ENCODE peak calls at places on chromosomes 2 and 18, in four cellular contexts. Y, X, K and M are unnamed samples.

GRCh38 chr2:158777077-158777476 is 18.0 kb upstream of the DAPL1 start:
- DNase-seq in Y (no peak), X (no peak), K (no peak), M (no peak)

GRCh38 chr18:44536041-44536440 is 144.6 kb upstream of the SETBP1 start:
- DNase-seq in X (peak), Y (no peak), K (no peak), M (no peak)

GRCh38 chr2:5696351-5696740 is 4.2 kb downstream of the SOX11 start:
- DNase-seq in K (no peak), Y (no peak), X (no peak), M (no peak)

GRCh38 chr18:6878881-6879280 is 149.4 kb downstream of the ARHGAP28 start:
- DNase-seq in K (no peak), X (no peak), Y (no peak), M (no peak)

GRCh38 chr2:16136461-16137035 is 196.2 kb downstream of the MYCN start:
- DNase-seq in K (no peak), X (no peak), Y (no peak), M (no peak)

GRCh38 chr2:39483530-39483929 is 46.4 kb upstream of the MAP4K3 start:
- DNase-seq in Y (no peak), K (no peak), X (no peak), M (no peak)

GRCh38 chr2:119304852-119305251 is 61.8 kb downstream of the C2orf76 start:
- DNase-seq in K (no peak), Y (no peak), X (no peak), M (no peak)

GRCh38 chr2:149991576-149991975 is 404.0 kb upstream of the MMADHC start:
- DNase-seq in Y (no peak), K (peak), X (no peak), M (no peak)

GRCh38 chr2:237540223-237540775 is 26.1 kb upstream of the PRLH start:
- DNase-seq in X (no peak), K (no peak), Y (no peak), M (no peak)

GRCh38 chr2:162090109-162090508 is 16.1 kb upstream of the DPP4 start:
- DNase-seq in X (no peak), Y (no peak), K (no peak), M (no peak)

GRCh38 chr2:113175736-113176695 is 2.2 kb downstream of the PSD4 start:
- DNase-seq in Y (no peak), X (no peak), K (no peak), M (peak)

GRCh38 chr18:33556846-33557245 is 21.2 kb upstream of the ASXL3 start:
- DNase-seq in Y (no peak), X (no peak), K (no peak), M (no peak)

GRCh38 chr2:221969087-221969829 is 329.5 kb downstream of the PAX3 start:
- DNase-seq in Y (no peak), X (no peak), K (no peak), M (peak)

GRCh38 chr2:177106212-177106611 is 106.4 kb upstream of the HNRNPA3 start:
- DNase-seq in X (no peak), Y (no peak), K (no peak), M (no peak)